ENCODE peak calls at places on chromosomes 12 and 14, in seven cellular contexts. M, K, Q, J, Y, V and B are unnamed samples.

GRCh38 chr14:74881425-74882102 is at the start of gene DLST:
- DNase-seq in M (peak; percentile 99), K (peak; percentile 39), Q (peak; percentile 71), J (peak; percentile 67), Y (peak; percentile 89), V (peak; percentile 63), B (peak; percentile 97)

GRCh38 chr14:56487090-56487667 is 92.4 kb upstream of the TMEM260 start:
- DNase-seq in M (no peak), K (no peak), Q (peak; percentile 23), J (no peak), Y (peak; percentile 5), V (no peak), B (peak; percentile 39)

GRCh38 chr12:52152905-52153317 is 38.9 kb downstream of the KRT80 start:
- DNase-seq in M (no peak), K (no peak), Q (no peak), J (no peak), Y (no peak), V (no peak), B (no peak)

GRCh38 chr12:130715150-130715995 is 726 bp downstream of the RIMBP2 start:
- DNase-seq in M (peak; percentile 70), K (no peak), Q (no peak), J (no peak), Y (no peak), V (no peak), B (no peak)

GRCh38 chr12:102347761-102348160 is 132.6 kb downstream of the IGF1 start:
- DNase-seq in M (no peak), K (no peak), Q (no peak), J (no peak), Y (no peak), V (no peak), B (no peak)

GRCh38 chr12:75205556-75205955 is 4.1 kb downstream of the KCNC2 start:
- DNase-seq in M (no peak), K (no peak), Q (no peak), J (no peak), Y (no peak), V (no peak), B (no peak)

GRCh38 chr14:41607119-41607785 is 576 bp downstream of the LRFN5 start:
- DNase-seq in M (no peak), K (no peak), Q (no peak), J (no peak), Y (no peak), V (no peak), B (no peak)

GRCh38 chr12:73935817-73936216 is 601.8 kb upstream of the ATXN7L3B start:
- DNase-seq in M (no peak), K (no peak), Q (peak; percentile 24), J (no peak), Y (no peak), V (peak; percentile 2), B (peak; percentile 42)

GRCh38 chr12:107992870-107993451 is 136.1 kb upstream of the WSCD2 start:
- DNase-seq in M (peak; percentile 46), K (peak; percentile 2), Q (peak; percentile 56), J (peak; percentile 49), Y (peak; percentile 51), V (peak; percentile 36), B (peak; percentile 74)

GRCh38 chr14:31204593-31205534 is 2.7 kb downstream of the HECTD1 start:
- DNase-seq in M (no peak), K (no peak), Q (no peak), J (no peak), Y (no peak), V (no peak), B (no peak)

GRCh38 chr12:54215990-54216579 is 27.3 kb upstream of the SMUG1 start:
- DNase-seq in M (no peak), K (no peak), Q (no peak), J (no peak), Y (peak; percentile 77), V (no peak), B (no peak)

GRCh38 chr12:26011099-26011498 is 52.6 kb downstream of the RASSF8 start:
- DNase-seq in M (no peak), K (no peak), Q (no peak), J (no peak), Y (no peak), V (no peak), B (no peak)

GRCh38 chr12:125983094-125983783 is 918.0 kb downstream of the AACS start:
- DNase-seq in M (peak; percentile 77), K (no peak), Q (no peak), J (peak; percentile 61), Y (peak; percentile 9), V (peak; percentile 85), B (peak; percentile 91)

GRCh38 chr12:124617615-124618014 is 50.2 kb upstream of the NCOR2 start:
- DNase-seq in M (peak; percentile 90), K (no peak), Q (no peak), J (no peak), Y (peak; percentile 35), V (no peak), B (peak; percentile 50)

GRCh38 chr12:53782093-53782703 is 30.4 kb upstream of the CISTR start:
- DNase-seq in M (no peak), K (no peak), Q (no peak), J (no peak), Y (no peak), V (no peak), B (no peak)

GRCh38 chr14:59406454-59407245 is 58.5 kb downstream of the GPR135 start:
- DNase-seq in M (no peak), K (no peak), Q (no peak), J (peak; percentile 66), Y (peak; percentile 17), V (no peak), B (no peak)

GRCh38 chr12:1778911-1779310 is 41.5 kb upstream of the LRTM2 start:
- DNase-seq in M (no peak), K (no peak), Q (no peak), J (no peak), Y (no peak), V (no peak), B (no peak)

GRCh38 chr12:74401966-74402365 is 135.7 kb upstream of the ATXN7L3B start:
- DNase-seq in M (no peak), K (no peak), Q (peak; percentile 53), J (no peak), Y (no peak), V (no peak), B (no peak)

GRCh38 chr12:571795-572531 is 91.3 kb downstream of the NINJ2 start:
- DNase-seq in M (no peak), K (no peak), Q (peak; percentile 19), J (peak; percentile 29), Y (no peak), V (no peak), B (no peak)

DNA sequence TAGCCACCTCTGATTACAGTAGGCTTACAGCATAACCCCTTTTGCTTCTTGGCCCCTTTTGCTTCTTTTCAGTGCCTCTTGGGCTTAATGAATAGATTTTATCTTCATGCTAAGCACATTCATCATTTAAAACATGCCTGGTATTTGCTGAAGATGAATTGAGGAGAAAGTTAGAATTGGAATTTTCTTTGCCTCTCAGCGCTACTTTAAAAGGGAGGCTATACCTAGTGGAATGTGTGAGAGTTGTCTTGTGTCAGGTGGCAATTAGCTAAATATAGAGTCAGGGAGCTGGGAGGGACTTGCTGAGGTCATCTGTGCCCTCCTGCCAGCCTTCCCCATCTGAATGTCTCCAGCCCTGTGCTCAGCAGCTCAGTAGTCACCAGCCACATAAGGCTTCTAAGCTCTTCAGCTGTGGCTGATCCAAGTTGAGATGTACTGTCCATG is 132.2 kb downstream of the SAMD4A start:
- DNase-seq in M (no peak), K (no peak), Q (no peak), J (no peak), Y (no peak), V (no peak), B (no peak)
- TF ChIP-seq JUND in M (no peak), K (no peak), Q (no peak), J (no peak), Y (no peak), V (no peak), B (no peak)

DNA sequence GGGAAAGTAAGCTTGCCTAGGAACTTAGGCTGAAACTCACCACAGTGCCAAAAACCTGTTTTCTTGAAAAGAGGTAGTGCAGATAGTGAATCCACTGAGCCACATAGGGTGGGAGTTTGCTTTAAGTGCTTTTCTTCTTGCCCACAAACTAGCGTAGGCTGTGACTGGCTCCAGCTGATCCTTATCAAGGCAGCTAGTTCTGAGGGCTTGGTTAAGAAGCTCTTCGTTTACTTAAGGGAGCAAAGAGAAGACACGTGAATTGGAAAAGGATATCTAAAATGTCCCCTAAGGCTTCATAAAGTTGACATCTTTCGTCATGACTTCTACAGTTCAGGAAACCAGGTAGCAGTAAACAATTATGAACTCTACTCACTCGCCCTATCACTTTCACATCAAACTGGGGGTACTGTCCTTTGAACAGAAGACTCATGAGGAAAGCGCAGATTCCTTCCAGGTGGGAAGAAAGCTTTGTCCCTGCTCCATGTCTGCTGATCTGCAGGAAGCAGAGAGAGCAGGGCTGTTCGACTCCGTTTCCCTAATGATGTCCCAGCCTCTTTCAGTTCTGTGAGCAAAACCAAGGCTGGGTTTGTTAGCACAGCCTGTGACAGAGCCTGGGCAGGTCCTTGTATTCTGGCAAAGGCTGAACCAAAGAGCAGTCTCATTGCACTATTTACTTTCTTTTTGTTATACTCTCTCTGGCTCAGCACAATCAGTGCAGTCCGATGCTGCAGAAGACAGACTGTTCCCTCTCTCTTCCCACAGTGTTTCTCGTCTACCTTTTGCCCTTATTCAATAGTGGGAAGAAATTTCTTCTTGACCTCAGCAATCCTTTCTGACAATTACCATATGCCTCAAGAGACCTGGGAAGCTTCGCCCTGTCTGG is 93.5 kb upstream of the ETV6 start:
- DNase-seq in M (no peak), K (no peak), Q (no peak), J (no peak), Y (peak; percentile 6), V (no peak), B (no peak)
- TF ChIP-seq JUND in M (no peak), K (no peak), Q (no peak), J (no peak), Y (no peak), V (no peak), B (no peak)

GRCh38 chr14:20194101-20194500 is 3.4 kb downstream of the OR11G2 start:
- DNase-seq in M (no peak), K (no peak), Q (no peak), J (no peak), Y (no peak), V (no peak), B (no peak)

GRCh38 chr14:20195911-20196310 is 5.2 kb downstream of the OR11G2 start:
- DNase-seq in M (no peak), K (no peak), Q (no peak), J (no peak), Y (peak; percentile 39), V (no peak), B (no peak)

GRCh38 chr14:20190596-20190995 is at the start of gene OR11G2:
- DNase-seq in M (no peak), K (no peak), Q (no peak), J (no peak), Y (no peak), V (no peak), B (no peak)

DNA sequence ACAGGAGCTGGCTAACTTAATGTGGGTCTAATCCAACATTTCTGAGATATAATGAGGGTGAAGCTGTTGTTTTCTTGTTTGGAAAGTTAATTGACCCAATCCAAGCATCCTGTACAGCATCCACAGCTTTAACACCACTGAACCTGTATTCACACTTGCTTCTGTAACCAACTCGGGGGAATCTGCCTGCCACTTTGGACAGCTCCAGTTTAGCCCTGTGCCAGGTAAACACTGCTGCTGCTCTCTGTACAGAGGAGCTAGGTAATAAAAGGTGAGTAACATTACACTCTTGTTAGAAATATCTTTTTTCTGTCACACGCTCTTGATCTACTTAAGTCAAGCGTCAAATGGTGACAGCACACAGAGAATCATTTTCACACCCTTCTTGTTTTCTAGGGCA is 700 bp downstream of the OR11G2 start:
- DNase-seq in M (no peak), K (no peak), Q (no peak), J (no peak), Y (no peak), V (no peak), B (no peak)
- TF ChIP-seq JUND in M (no peak), K (no peak), Q (no peak), J (no peak), Y (no peak), V (no peak), B (no peak)

GRCh38 chr14:67941456-67942018 is 122.0 kb downstream of the RAD51B start:
- DNase-seq in M (no peak), K (no peak), Q (no peak), J (peak; percentile 26), Y (no peak), V (no peak), B (peak; percentile 74)
- TF ChIP-seq JUND in M (no peak), K (no peak), Q (no peak), J (no peak), Y (no peak), V (no peak), B (no peak)